ENCODE peak calls at places on chromosome 18, in seven cellular contexts. W is hippocampal formation, N is NAMALWA, Z is hypothalamus, E is choroid plexus epithelial cell, X is NCI-H2171, L is H9. G is an unnamed sample.

GRCh38 chr18:58593930-58594329 is 35.0 kb downstream of the ALPK2 start:
- DNase-seq in W (no peak), N (no peak), Z (no peak), E (no peak), X (no peak), L (no peak), G (no peak)

GRCh38 chr18:62282188-62282629 is 42.9 kb upstream of the TNFRSF11A start:
- DNase-seq in W (no peak), N (no peak), Z (no peak), E (peak; percentile 88), X (no peak), L (no peak), G (no peak)

GRCh38 chr18:12776821-12777471 is 74.1 kb downstream of the PSMG2 start:
- DNase-seq in W (no peak), N (no peak), Z (no peak), E (no peak), X (no peak), L (peak; percentile 63), G (no peak)

GRCh38 chr18:68428026-68428425 is 286.9 kb downstream of the TMX3 start:
- DNase-seq in W (no peak), N (no peak), Z (no peak), E (peak; percentile 75), X (peak; percentile 45), L (no peak), G (no peak)

GRCh38 chr18:24189007-24189528 is 50.2 kb downstream of the CABYR start:
- DNase-seq in W (no peak), N (peak; percentile 30), Z (no peak), E (peak; percentile 69), X (no peak), L (no peak), G (no peak)

GRCh38 chr18:63302647-63303405 is 16.7 kb downstream of the BCL2 start:
- DNase-seq in W (no peak), N (no peak), Z (no peak), E (no peak), X (no peak), L (no peak), G (no peak)

GRCh38 chr18:13660510-13660909 is 65.8 kb downstream of the FAM210A start:
- DNase-seq in W (no peak), N (no peak), Z (no peak), E (peak; percentile 49), X (no peak), L (no peak), G (no peak)

GRCh38 chr18:13180614-13181375 is 37.8 kb upstream of the LDLRAD4 start:
- DNase-seq in W (no peak), N (no peak), Z (no peak), E (no peak), X (no peak), L (no peak), G (no peak)

GRCh38 chr18:3305933-3306332 is 44.0 kb downstream of the MYL12B start:
- DNase-seq in W (no peak), N (no peak), Z (no peak), E (peak; percentile 98), X (no peak), L (no peak), G (no peak)

GRCh38 chr18:50454379-50455005 is 79.6 kb downstream of the SKA1 start:
- DNase-seq in W (no peak), N (no peak), Z (no peak), E (no peak), X (no peak), L (peak; percentile 58), G (no peak)

GRCh38 chr18:3129053-3129864 is 90.5 kb downstream of the MYOM1 start:
- DNase-seq in W (peak; percentile 81), N (peak; percentile 90), Z (peak; percentile 74), E (peak; percentile 95), X (peak; percentile 11), L (peak; percentile 92), G (peak; percentile 56)

GRCh38 chr18:7117390-7118355 is at the start of gene LAMA1:
- DNase-seq in W (no peak), N (no peak), Z (no peak), E (peak; percentile 22), X (peak; percentile 6), L (peak; percentile 84), G (no peak)

GRCh38 chr18:55515946-55516710 is 71.9 kb downstream of the TCF4 start:
- DNase-seq in W (no peak), N (no peak), Z (no peak), E (peak; percentile 62), X (no peak), L (no peak), G (no peak)

GRCh38 chr18:7730682-7731081 is 163.6 kb downstream of the PTPRM start:
- DNase-seq in W (no peak), N (no peak), Z (no peak), E (no peak), X (no peak), L (no peak), G (no peak)

GRCh38 chr18:62091487-62092120 is 95.3 kb downstream of the PIGN start:
- DNase-seq in W (no peak), N (no peak), Z (no peak), E (no peak), X (no peak), L (no peak), G (no peak)

GRCh38 chr18:5603153-5603552 is 59.4 kb upstream of the EPB41L3 start:
- DNase-seq in W (no peak), N (no peak), Z (no peak), E (no peak), X (no peak), L (no peak), G (no peak)

GRCh38 chr18:54662986-54663385 is 71.9 kb downstream of the DYNAP start:
- DNase-seq in W (no peak), N (no peak), Z (no peak), E (no peak), X (no peak), L (no peak), G (no peak)

GRCh38 chr18:54684786-54685185 is 93.7 kb downstream of the DYNAP start:
- DNase-seq in W (no peak), N (no peak), Z (no peak), E (peak; percentile 89), X (no peak), L (peak; percentile 33), G (no peak)

GRCh38 chr18:77161954-77162353 is 29.4 kb upstream of the MBP start:
- DNase-seq in W (no peak), N (no peak), Z (no peak), E (no peak), X (no peak), L (no peak), G (no peak)

GRCh38 chr18:55038162-55038561 is 78.9 kb upstream of the CCDC68 start:
- DNase-seq in W (no peak), N (no peak), Z (no peak), E (no peak), X (no peak), L (no peak), G (no peak)

GRCh38 chr18:11983592-11983991 is 2.3 kb downstream of the IMPA2 start:
- DNase-seq in W (no peak), N (no peak), Z (no peak), E (no peak), X (no peak), L (peak; percentile 77), G (no peak)

GRCh38 chr18:43271593-43272432 is 5.5 kb downstream of the SYT4 start:
- DNase-seq in W (peak; percentile 2), N (peak; percentile 73), Z (no peak), E (peak; percentile 81), X (no peak), L (no peak), G (no peak)

GRCh38 chr18:59419386-59419785 is 60.3 kb upstream of the LMAN1 start:
- DNase-seq in W (no peak), N (no peak), Z (no peak), E (peak; percentile 53), X (peak; percentile 1), L (no peak), G (no peak)

GRCh38 chr18:23580677-23581367 is 5.5 kb downstream of the NPC1 start:
- DNase-seq in W (no peak), N (no peak), Z (no peak), E (peak; percentile 59), X (no peak), L (no peak), G (no peak)

GRCh38 chr18:79422022-79422782 is 26.5 kb downstream of the NFATC1 start:
- DNase-seq in W (no peak), N (no peak), Z (no peak), E (peak; percentile 96), X (no peak), L (no peak), G (no peak)

GRCh38 chr18:48072428-48073204 is 142.2 kb upstream of the SMAD2 start:
- DNase-seq in W (no peak), N (no peak), Z (no peak), E (peak; percentile 9), X (no peak), L (no peak), G (no peak)

GRCh38 chr18:79819951-79820351 is 22.2 kb downstream of the KCNG2 start:
- DNase-seq in W (peak; percentile 52), N (peak; percentile 80), Z (no peak), E (no peak), X (no peak), L (no peak), G (no peak)

GRCh38 chr18:14976736-14977430 is 228.9 kb downstream of the ANKRD30B start:
- DNase-seq in W (no peak), N (no peak), Z (no peak), E (peak; percentile 19), X (no peak), L (no peak), G (no peak)

GRCh38 chr18:44954256-44954655 is 273.6 kb downstream of the SETBP1 start:
- DNase-seq in W (no peak), N (no peak), Z (no peak), E (no peak), X (no peak), L (no peak), G (no peak)

GRCh38 chr18:44409071-44409470 is 271.6 kb upstream of the SETBP1 start:
- DNase-seq in W (no peak), N (no peak), Z (no peak), E (no peak), X (no peak), L (no peak), G (no peak)